ENCODE peak calls at places on chromosomes 13 and 19, in five cellular contexts. H, U, N, T and R are unnamed samples.

GRCh38 chr19:43469160-43469480 is 3.7 kb upstream of the LYPD3 start:
- DNase-seq in H (no peak), U (no peak), N (no peak), T (no peak), R (peak; percentile 47)

GRCh38 chr13:33351324-33351723 is 65.8 kb upstream of the STARD13 start:
- DNase-seq in H (no peak), U (no peak), N (peak; percentile 64), T (no peak), R (peak; percentile 90)

GRCh38 chr13:106348032-106348431 is 187.4 kb downstream of the EFNB2 start:
- DNase-seq in H (no peak), U (no peak), N (peak; percentile 48), T (peak; percentile 33), R (peak; percentile 65)

GRCh38 chr13:77507931-77508776 is 27.4 kb upstream of the SCEL start:
- DNase-seq in H (no peak), U (no peak), N (peak; percentile 49), T (no peak), R (peak; percentile 91)

GRCh38 chr19:17716309-17716929 is 2.9 kb upstream of the MAP1S start:
- DNase-seq in H (no peak), U (no peak), N (no peak), T (no peak), R (no peak)

GRCh38 chr13:114124921-114125320 is 7.5 kb downstream of the RASA3 start:
- DNase-seq in H (no peak), U (no peak), N (peak; percentile 95), T (no peak), R (peak; percentile 94)

GRCh38 chr19:56988271-56988670 is 131.5 kb upstream of the USP29 start:
- DNase-seq in H (no peak), U (no peak), N (no peak), T (no peak), R (no peak)

GRCh38 chr13:75417006-75417384 is 65.0 kb downstream of the TBC1D4 start:
- DNase-seq in H (no peak), U (no peak), N (no peak), T (no peak), R (no peak)

GRCh38 chr13:26508885-26509284 is 48.6 kb upstream of the WASF3 start:
- DNase-seq in H (no peak), U (no peak), N (peak; percentile 95), T (no peak), R (peak; percentile 72)

GRCh38 chr13:74529968-74530367 is 395.8 kb upstream of the KLF12 start:
- DNase-seq in H (no peak), U (no peak), N (no peak), T (no peak), R (no peak)

GRCh38 chr13:101552797-101553196 is 100.3 kb downstream of the ITGBL1 start:
- DNase-seq in H (no peak), U (no peak), N (peak; percentile 55), T (no peak), R (no peak)

GRCh38 chr13:93225610-93226009 is 997 bp upstream of the GPC6 start:
- DNase-seq in H (no peak), U (no peak), N (no peak), T (no peak), R (peak; percentile 34)

GRCh38 chr19:1245468-1245867 is 2.9 kb upstream of the MIDN start:
- DNase-seq in H (no peak), U (no peak), N (no peak), T (no peak), R (no peak)
- H3K27ac ChIP-seq in H (peak overlapping the region; percentile 69), U (no peak overlapping the region), N (peak overlapping the region; percentile 63), T (no peak overlapping the region), R (no peak overlapping the region)

DNA sequence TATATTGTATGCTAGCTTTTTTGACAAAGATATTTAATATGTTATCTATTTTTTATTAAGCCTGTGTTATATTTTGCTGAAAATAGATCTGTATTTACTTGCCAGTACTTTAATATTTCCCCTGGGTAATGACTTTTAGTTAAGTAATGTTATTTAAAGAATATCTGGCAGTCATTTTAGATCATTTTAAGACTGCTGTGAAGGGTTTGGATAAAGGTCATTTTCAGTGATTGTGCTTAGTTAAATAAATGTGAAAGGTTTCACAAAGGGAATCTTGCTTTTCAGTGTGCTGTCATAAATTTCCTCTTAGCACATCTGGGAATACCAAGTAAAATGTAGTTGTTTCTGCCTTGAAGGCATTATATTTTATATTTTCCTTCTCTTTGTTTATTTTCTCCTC is 88.0 kb downstream of the MAB21L1 start:
- DNase-seq in H (no peak), U (no peak), N (no peak), T (no peak), R (no peak)
- H2AFZ ChIP-seq in H (no peak overlapping the region), U (no peak overlapping the region), N (no peak overlapping the region), T (no peak overlapping the region), R (no peak overlapping the region)

GRCh38 chr19:4399871-4400768 is at the start of gene SH3GL1:
- DNase-seq in H (peak; percentile 80), U (peak; percentile 83), N (peak; percentile 88), T (peak; percentile 96), R (peak; percentile 99)
- H3K4me1 ChIP-seq in H (peaks cover 22% of the 10 kb centered on the region), U (peaks cover 6% of the 10 kb centered on the region), N (peaks cover 10% of the 10 kb centered on the region), T (peaks cover 44% of the 10 kb centered on the region), R (peaks cover 41% of the 10 kb centered on the region)

GRCh38 chr19:38665950-38666661 is 18.7 kb downstream of the ACTN4 start:
- DNase-seq in H (no peak), U (peak; percentile 92), N (peak; percentile 51), T (peak; percentile 85), R (peak; percentile 83)
- H3K27ac ChIP-seq in H (peak overlapping the region; percentile 35), U (peak overlapping the region; percentile 84), N (peak overlapping the region; percentile 96), T (peak overlapping the region; percentile 93), R (peak overlapping the region; percentile 88)

GRCh38 chr13:45479661-45480060 is 14.9 kb downstream of the COG3 start:
- DNase-seq in H (no peak), U (no peak), N (no peak), T (no peak), R (no peak)

GRCh38 chr13:45481688-45482087 is 16.9 kb downstream of the COG3 start:
- DNase-seq in H (no peak), U (no peak), N (no peak), T (no peak), R (no peak)

GRCh38 chr13:45482571-45483173 is 17.9 kb downstream of the COG3 start:
- DNase-seq in H (no peak), U (no peak), N (peak; percentile 22), T (no peak), R (no peak)
- H2AFZ ChIP-seq in H (no peak overlapping the region), U (no peak overlapping the region), N (no peak overlapping the region), T (no peak overlapping the region), R (no peak overlapping the region)

GRCh38 chr19:55660404-55660803 is 5.6 kb downstream of the U2AF2 start:
- DNase-seq in H (no peak), U (no peak), N (no peak), T (no peak), R (no peak)

GRCh38 chr19:55660991-55661390 is 6.2 kb downstream of the U2AF2 start:
- DNase-seq in H (no peak), U (no peak), N (no peak), T (no peak), R (no peak)

GRCh38 chr19:55661826-55662225 is 7.0 kb downstream of the U2AF2 start:
- DNase-seq in H (no peak), U (no peak), N (no peak), T (no peak), R (no peak)

GRCh38 chr19:55658846-55659459 is 4.1 kb downstream of the U2AF2 start:
- DNase-seq in H (no peak), U (no peak), N (no peak), T (no peak), R (peak; percentile 23)

DNA sequence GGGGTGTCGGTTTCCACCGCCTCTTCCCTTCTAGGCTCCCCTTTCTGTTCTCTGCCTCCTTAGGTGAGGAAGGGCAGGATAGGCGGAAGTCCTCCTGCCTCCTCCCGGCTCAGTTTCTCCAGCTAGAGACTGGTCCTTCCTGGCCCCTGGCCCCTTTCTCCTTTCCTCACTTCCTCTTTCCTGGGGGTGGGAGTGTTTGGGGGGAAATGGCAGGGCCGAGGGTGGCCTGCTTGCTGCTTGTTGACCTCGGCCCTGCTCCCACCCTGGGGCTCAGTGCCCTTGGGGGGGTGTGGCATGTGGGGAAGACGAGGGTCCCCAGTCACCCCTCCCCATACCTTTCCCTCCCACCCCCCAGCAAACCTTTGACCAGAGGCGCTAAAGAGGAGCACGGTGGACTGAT is 5.0 kb downstream of the U2AF2 start:
- DNase-seq in H (no peak), U (no peak), N (no peak), T (no peak), R (no peak)
- H3K4me1 ChIP-seq in H (peaks cover 25% of the 10 kb centered on the region), U (peaks cover 11% of the 10 kb centered on the region), N (peaks cover 10% of the 10 kb centered on the region), T (peaks cover 18% of the 10 kb centered on the region), R (peaks cover 30% of the 10 kb centered on the region)